ENCODE peak calls at places on chromosomes 13 and 19, in six cellular contexts. N is neuronal stem cell, D is IMR-90, Q is H9, V is mesenchymal stem cell, U is H1. K is an unnamed sample.
A peak's percentile ranks its signal among the peaks of the same experiment; 100 is the strongest.

GRCh38 chr19:16180611-16181010 is 4.6 kb upstream of the FAM32A start:
- DNase-seq in N (no peak), D (peak; percentile 86), Q (no peak), V (peak; percentile 64), U (no peak), K (peak; percentile 93)

GRCh38 chr13:110277357-110277950 is 29.5 kb downstream of the COL4A1 start:
- DNase-seq in N (no peak), D (no peak), Q (no peak), V (no peak), U (no peak), K (no peak)

GRCh38 chr19:12202250-12202649 is 39.4 kb downstream of the ZNF136 start:
- DNase-seq in N (no peak), D (no peak), Q (peak; percentile 31), V (no peak), U (peak; percentile 27), K (peak; percentile 66)

GRCh38 chr13:28089065-28089464 is 11.3 kb downstream of the FLT3 start:
- DNase-seq in N (no peak), D (no peak), Q (no peak), V (no peak), U (no peak), K (no peak)

GRCh38 chr13:56424246-56424645 is 716.5 kb upstream of the PRR20A start:
- DNase-seq in N (no peak), D (no peak), Q (no peak), V (peak; percentile 1), U (no peak), K (no peak)

GRCh38 chr19:17234911-17235617 is 9.0 kb downstream of the OCEL1 start:
- DNase-seq in N (no peak), D (peak; percentile 38), Q (peak; percentile 81), V (peak; percentile 67), U (no peak), K (peak; percentile 77)

GRCh38 chr13:102236341-102236740 is 165.5 kb downstream of the FGF14 start:
- DNase-seq in N (no peak), D (no peak), Q (no peak), V (no peak), U (no peak), K (no peak)

GRCh38 chr13:56515441-56515840 is 625.3 kb upstream of the PRR20A start:
- DNase-seq in N (no peak), D (no peak), Q (no peak), V (peak; percentile 18), U (no peak), K (no peak)

GRCh38 chr13:76936736-76937135 is 11.6 kb upstream of the ACOD1 start:
- DNase-seq in N (no peak), D (no peak), Q (no peak), V (no peak), U (no peak), K (no peak)

GRCh38 chr19:6018786-6019185 is 40.8 kb upstream of the RANBP3 start:
- DNase-seq in N (no peak), D (no peak), Q (peak; percentile 83), V (no peak), U (peak; percentile 25), K (peak; percentile 53)

GRCh38 chr19:47058621-47059020 is 10.2 kb upstream of the TMEM160 start:
- DNase-seq in N (peak; percentile 12), D (no peak), Q (no peak), V (no peak), U (no peak), K (peak; percentile 98)

GRCh38 chr19:29587059-29587458 is 19.0 kb upstream of the POP4 start:
- DNase-seq in N (no peak), D (no peak), Q (no peak), V (no peak), U (no peak), K (no peak)

GRCh38 chr19:29579308-29579910 is 26.7 kb upstream of the POP4 start:
- DNase-seq in N (no peak), D (no peak), Q (peak; percentile 7), V (no peak), U (no peak), K (no peak)

GRCh38 chr19:29581398-29581797 is 24.7 kb upstream of the POP4 start:
- DNase-seq in N (no peak), D (no peak), Q (peak; percentile 3), V (no peak), U (no peak), K (no peak)

GRCh38 chr19:29586401-29586800 is 19.7 kb upstream of the POP4 start:
- DNase-seq in N (no peak), D (no peak), Q (no peak), V (no peak), U (no peak), K (no peak)

DNA sequence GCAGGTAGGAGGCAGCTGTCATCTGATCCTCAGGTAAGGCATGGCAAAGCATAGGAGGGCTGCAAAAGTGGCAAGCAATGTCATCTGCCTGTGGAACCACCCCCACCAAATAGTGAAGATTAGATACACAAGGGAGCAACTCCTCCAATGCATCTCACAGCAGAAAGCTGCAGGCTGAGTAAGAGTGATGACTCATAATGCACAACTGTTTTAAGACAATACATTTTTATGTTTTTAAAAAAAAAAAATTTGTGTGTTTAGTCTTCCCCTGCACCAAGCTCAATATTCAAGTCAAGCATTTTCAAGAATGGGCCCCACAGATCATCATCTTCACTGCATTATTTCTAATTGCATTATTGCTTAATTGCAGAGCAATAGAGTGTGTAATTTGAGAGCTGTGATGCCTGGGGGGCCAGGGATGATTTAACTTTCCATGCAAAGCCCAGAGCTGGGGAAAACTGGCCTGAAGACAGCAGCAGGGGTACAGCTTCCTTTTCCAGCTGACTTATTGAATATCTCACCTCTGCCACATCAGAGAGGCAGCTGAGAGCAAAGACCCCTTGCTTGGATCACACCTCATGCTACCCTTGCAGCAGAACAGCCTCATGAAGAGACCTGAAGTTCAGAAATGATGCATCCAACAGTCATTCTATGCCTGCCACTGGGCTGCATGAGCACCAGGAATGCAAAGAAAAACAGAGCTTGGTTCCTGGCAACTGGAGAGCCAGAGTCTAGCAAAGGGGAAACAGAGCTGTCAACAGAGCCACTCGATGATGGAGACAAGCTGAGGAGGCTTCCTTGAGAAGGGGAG is 22.7 kb upstream of the POP4 start:
- DNase-seq in N (no peak), D (peak; percentile 48), Q (no peak), V (no peak), U (no peak), K (no peak)
- H4K8ac ChIP-seq in N (no peak overlapping the region), D (no peak overlapping the region), Q (no peak overlapping the region), V (no peak overlapping the region), U (no peak overlapping the region), K (no peak overlapping the region)

GRCh38 chr13:23847545-23847944 is 41.7 kb downstream of the MIPEP start:
- DNase-seq in N (no peak), D (no peak), Q (no peak), V (no peak), U (no peak), K (peak; percentile 71)
- H2BK15ac ChIP-seq in N (no peak overlapping the region), D (no peak overlapping the region), Q (no peak overlapping the region), V (no peak overlapping the region), U (no peak overlapping the region), K (no peak overlapping the region)

DNA sequence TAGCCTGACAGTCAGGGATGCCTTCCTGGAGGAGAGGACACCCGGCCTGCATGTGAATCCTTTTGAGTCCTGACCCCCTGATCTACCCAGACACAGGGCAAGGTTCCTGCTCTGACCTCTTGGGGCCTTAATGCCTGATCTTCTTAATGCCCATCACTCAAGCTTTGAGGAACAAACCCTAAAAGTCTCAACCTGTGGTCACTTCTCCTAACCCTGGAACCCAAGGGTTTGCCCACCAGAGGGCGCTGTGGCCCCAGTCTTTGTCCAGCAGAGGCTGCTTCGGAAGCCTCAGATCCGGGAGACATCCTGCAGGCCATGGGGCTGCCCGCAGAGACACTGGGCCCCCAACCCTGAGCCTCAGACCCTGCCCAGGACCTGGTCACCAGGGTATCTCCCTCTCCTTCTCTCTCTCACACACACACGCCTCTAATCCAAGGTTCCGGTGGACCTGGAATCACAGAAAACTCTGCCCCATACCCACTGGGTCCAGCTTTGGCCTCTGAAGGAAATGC is 9.8 kb upstream of the DPF1 start:
- DNase-seq in N (peak; percentile 83), D (peak; percentile 59), Q (peak; percentile 85), V (peak; percentile 68), U (no peak), K (peak; percentile 78)
- H4K8ac ChIP-seq in N (no peak overlapping the region), D (peak overlapping the region; percentile 10), Q (no peak overlapping the region), V (peak overlapping the region; percentile 70), U (peak overlapping the region; percentile 90), K (no peak overlapping the region)

DNA sequence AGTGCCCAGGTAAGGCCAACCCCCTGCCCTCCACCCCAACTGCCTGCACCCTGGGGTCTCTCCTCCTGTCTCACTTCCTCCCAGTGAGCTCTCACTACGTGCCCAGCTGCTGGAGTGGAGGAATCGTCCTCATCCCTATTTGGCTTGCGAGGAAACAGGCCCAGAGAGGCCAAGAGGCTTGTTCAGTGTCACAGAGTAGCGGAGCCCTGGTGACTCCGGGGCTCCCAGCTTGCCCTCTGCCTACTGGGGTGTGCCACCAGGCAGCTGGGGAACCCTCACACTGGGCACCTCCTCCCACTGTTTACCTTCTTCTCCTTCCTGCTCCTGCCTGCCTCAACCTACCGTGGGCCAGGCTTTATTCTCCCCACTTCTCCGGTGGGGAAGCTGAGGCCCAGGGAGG is 5.6 kb downstream of the TMED1 start:
- DNase-seq in N (no peak), D (no peak), Q (no peak), V (no peak), U (no peak), K (no peak)
- H2BK15ac ChIP-seq in N (no peak overlapping the region), D (no peak overlapping the region), Q (no peak overlapping the region), V (no peak overlapping the region), U (no peak overlapping the region), K (no peak overlapping the region)

GRCh38 chr19:52735734-52736133 is 890 bp upstream of the ZNF611 start:
- DNase-seq in N (peak; percentile 47), D (no peak), Q (peak; percentile 97), V (peak; percentile 54), U (peak; percentile 88), K (peak; percentile 98)
- H4K8ac ChIP-seq in N (no peak overlapping the region), D (peak overlapping the region; percentile 90), Q (no peak overlapping the region), V (no peak overlapping the region), U (no peak overlapping the region), K (no peak overlapping the region)